ENCODE peak calls at places on chromosomes 11 and 22, in six cellular contexts. M, G, K, V, X and S are unnamed samples. For H3K27me3, the result is how much of the 10 kb centered on the place peaks cover.

GRCh38 chr11:73633999-73634398 is 12.4 kb upstream of the PLEKHB1 start:
- DNase-seq in M (no peak), G (no peak), K (no peak), V (no peak), X (no peak), S (no peak)

GRCh38 chr11:12715941-12716340 is 41.7 kb downstream of the TEAD1 start:
- DNase-seq in M (no peak), G (no peak), K (no peak), V (no peak), X (no peak), S (no peak)

GRCh38 chr22:28426346-28427132 is 253.1 kb downstream of the TTC28 start:
- DNase-seq in M (no peak), G (no peak), K (no peak), V (no peak), X (no peak), S (no peak)

GRCh38 chr22:43669190-43669589 is 142.9 kb downstream of the EFCAB6 start:
- DNase-seq in M (no peak), G (no peak), K (no peak), V (no peak), X (no peak), S (no peak)

GRCh38 chr11:118634435-118635236 is 27.2 kb downstream of the PHLDB1 start:
- DNase-seq in M (no peak), G (peak), K (no peak), V (peak), X (peak), S (no peak)

GRCh38 chr11:98835336-98835735 is 185.4 kb upstream of the CNTN5 start:
- DNase-seq in M (no peak), G (no peak), K (no peak), V (no peak), X (no peak), S (no peak)

GRCh38 chr11:75508051-75508561 is 17.6 kb downstream of the GDPD5 start:
- DNase-seq in M (no peak), G (no peak), K (no peak), V (no peak), X (no peak), S (peak)

GRCh38 chr11:112697779-112698178 is 263.4 kb upstream of the NCAM1 start:
- DNase-seq in M (no peak), G (no peak), K (no peak), V (no peak), X (no peak), S (no peak)

GRCh38 chr22:44454113-44454769 is 43.8 kb downstream of the RTL6 start:
- DNase-seq in M (no peak), G (peak), K (no peak), V (no peak), X (no peak), S (no peak)

GRCh38 chr11:64611176-64611575 is 20.2 kb downstream of the SLC22A12 start:
- DNase-seq in M (no peak), G (no peak), K (no peak), V (no peak), X (no peak), S (no peak)

GRCh38 chr11:440065-441042 is 1.5 kb downstream of the ANO9 start:
- DNase-seq in M (no peak), G (peak), K (no peak), V (no peak), X (no peak), S (no peak)

GRCh38 chr22:27004434-27004833 is 347.0 kb downstream of the MIAT start:
- DNase-seq in M (no peak), G (no peak), K (no peak), V (no peak), X (no peak), S (no peak)

GRCh38 chr11:2693851-2694261 is 5.9 kb downstream of the KCNQ1OT1 start:
- DNase-seq in M (no peak), G (no peak), K (no peak), V (no peak), X (no peak), S (no peak)

GRCh38 chr11:1041936-1042608 is 5.6 kb upstream of the MUC6 start:
- DNase-seq in M (no peak), G (peak), K (no peak), V (peak), X (peak), S (no peak)

DNA sequence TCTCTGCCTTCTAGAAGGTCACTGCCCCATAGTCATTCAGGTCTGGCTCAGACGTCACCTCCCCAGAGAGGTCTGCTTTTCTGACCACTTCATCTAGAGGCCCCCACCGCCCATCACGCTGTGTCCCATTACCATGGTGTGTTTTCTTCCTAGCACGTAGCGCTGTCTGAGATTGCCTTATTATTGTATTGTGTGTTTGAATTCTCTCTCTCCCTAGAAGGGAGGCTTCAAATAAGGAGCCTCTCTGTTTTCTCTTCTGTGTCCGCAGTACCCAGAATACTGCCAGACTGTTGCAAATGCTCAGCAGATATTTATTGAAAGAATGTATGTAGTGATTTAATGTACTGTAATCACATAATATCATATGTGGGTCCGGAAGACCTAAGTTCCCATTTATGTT is 10.1 kb downstream of the TAB1 start:
- DNase-seq in M (no peak), G (no peak), K (no peak), V (no peak), X (no peak), S (no peak)
- H3K4me3 ChIP-seq in M (no peak), G (no peak), K (no peak), V (no peak), X (no peak), S (no peak)

DNA sequence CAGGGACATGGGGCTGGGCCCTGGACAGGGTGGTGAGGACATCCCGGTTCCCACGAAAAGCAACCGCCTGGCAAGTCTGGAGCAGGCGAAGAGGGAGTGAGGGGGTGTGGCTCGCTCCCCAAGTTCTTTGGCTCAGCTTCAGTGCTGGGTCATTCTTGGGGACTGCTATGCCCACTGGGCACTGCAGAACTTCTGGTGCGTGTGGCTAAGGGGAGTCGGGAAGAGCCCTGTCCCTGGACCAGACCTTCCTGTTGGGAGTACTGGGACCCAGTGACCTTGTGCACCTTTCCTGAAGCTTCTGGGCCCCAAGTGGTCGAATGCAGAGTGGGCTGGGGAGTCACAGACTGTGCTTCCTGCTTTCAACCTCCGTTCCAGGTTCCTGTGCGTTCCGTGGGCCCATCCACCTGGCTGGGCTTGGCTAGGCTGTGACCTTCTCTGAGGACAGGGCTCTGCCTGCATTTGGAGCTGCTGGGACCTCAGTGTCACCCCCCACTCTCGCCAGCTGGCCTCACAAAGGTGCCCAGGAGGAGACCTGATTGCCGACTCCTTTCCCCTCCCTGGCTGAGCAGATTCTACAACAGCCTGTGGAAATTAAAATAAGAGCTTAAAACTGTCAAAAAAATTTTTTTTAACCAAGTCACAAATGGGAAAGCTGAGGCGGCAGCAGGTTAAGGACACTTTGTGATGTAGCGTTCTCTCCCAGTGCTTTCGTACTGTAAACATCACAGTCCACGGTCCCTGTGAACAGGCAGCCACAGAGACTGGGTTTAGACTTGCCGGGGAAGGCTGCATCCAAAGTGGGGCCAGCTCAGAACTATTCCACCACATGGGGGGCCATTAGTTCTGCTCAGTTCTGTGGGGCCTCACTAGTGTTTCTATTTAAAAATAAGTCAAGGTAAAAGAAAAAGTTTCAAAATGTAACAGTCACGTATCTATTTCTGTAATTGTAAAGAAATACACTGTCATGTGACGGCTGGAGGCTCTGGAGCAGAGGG is 63.8 kb upstream of the WNT7B start:
- DNase-seq in M (no peak), G (no peak), K (no peak), V (peak), X (no peak), S (no peak)
- H3K27me3 ChIP-seq in M (under half), G (under half), K (under half), V (under half), X (under half), S (under half)

DNA sequence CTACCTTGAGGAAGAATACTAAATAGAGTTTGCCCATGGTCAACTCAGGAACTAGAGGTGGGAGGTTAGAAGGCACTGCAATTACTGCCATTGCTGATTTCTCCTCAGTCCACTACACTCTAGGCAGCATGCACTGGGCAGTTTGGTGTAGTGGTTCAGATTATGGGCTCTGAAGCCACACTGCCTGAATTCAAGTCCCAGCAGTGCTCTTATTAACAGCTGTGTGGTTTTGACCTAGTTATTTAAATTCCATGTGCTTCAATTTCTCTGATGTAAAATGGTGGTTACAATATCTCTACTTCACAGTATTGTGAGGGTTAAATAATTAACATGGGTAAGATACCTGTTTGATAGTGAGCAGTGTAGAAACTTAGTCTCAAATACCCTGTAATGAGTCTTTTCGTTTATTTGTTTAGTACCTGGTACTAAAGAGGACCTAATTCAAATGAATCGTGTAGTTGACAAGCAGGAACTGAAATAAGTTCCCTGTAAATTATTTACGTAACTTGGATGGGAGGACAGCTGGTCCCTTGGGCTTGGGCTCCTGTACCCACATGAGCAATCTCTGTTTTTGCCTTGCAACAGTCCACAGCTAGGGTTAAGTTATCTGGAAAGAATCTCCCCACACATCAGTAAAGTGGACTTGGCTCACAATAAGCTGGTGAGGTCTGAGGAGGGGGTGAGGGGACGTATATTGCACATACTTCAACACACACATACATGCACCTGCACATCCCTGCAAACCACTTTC is 17.8 kb downstream of the PRR5L start:
- DNase-seq in M (no peak), G (no peak), K (no peak), V (no peak), X (no peak), S (no peak)
- H3K4me3 ChIP-seq in M (no peak), G (no peak), K (no peak), V (no peak), X (no peak), S (no peak)

GRCh38 chr11:17521106-17521900 is 22.9 kb downstream of the USH1C start:
- DNase-seq in M (no peak), G (no peak), K (no peak), V (no peak), X (no peak), S (no peak)

GRCh38 chr11:17517186-17517585 is 27.0 kb downstream of the USH1C start:
- DNase-seq in M (no peak), G (no peak), K (no peak), V (no peak), X (no peak), S (no peak)

GRCh38 chr11:17519031-17519430 is 25.2 kb downstream of the USH1C start:
- DNase-seq in M (no peak), G (no peak), K (no peak), V (no peak), X (no peak), S (no peak)

GRCh38 chr11:17518366-17518765 is 25.9 kb downstream of the USH1C start:
- DNase-seq in M (no peak), G (no peak), K (no peak), V (no peak), X (no peak), S (no peak)

DNA sequence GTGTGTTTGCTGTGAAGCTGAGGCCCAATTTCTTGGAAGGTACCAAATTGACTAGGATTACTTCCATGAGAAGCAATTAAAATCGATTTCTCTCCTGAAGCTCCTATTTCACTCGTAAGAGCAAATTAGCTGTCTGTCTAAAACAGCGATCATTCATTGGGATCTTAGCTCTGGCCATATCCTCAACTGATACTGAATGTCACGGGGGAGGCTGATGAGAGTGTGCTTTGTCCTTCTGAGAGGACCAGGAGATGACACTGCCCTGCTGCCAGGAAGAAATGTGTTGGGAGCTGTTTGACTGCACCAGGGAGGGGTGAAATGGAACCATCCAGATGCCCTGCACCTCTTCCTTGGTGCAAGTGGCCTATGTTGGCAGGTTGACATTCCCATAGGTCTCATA is 24.7 kb downstream of the USH1C start:
- DNase-seq in M (no peak), G (no peak), K (no peak), V (no peak), X (no peak), S (no peak)
- H3K27me3 ChIP-seq in M (under half), G (under half), K (under half), V (under half), X (under half), S (under half)

DNA sequence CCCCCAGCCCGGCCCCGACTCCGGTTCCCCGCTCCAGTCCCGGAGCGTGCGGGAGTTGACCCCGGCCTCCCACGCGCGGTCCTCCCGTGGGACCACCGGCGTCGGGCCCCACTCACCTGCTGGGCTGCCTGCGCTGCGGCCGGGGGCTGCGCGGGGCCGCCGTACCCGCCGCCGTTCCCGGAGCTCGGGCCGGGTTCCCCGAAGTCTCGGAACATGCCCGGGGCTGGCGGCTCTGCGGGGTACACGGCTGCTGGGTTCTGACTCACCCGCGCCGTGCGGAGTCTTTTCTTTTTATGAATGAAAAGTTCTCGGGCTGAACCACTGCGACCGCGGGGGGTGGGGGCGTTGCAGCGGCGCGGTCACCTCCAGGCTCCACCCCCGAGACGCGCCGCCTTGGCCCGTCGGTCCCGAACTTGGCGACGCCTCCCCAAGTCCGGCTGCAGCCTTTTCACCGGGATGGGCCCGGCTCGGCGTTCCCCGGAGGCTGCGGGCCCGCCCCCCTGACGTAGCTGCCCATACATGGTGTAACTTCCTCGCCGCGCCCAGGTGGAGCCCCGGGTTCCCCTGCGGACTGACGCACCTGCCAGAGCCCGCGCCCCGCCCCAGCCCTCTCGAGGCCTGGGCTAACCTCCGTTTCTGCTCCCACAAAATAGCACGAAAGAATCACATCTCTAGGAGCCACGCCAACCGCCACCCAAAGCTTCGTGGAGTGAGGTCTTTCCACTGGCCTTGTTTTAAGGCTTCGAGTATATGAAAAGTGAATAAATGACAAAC is at the start of gene FOSL1:
- DNase-seq in M (peak), G (peak), K (peak), V (peak), X (peak), S (peak)
- H3K4me3 ChIP-seq in M (peak), G (peak), K (no peak), V (peak), X (peak), S (peak)

DNA sequence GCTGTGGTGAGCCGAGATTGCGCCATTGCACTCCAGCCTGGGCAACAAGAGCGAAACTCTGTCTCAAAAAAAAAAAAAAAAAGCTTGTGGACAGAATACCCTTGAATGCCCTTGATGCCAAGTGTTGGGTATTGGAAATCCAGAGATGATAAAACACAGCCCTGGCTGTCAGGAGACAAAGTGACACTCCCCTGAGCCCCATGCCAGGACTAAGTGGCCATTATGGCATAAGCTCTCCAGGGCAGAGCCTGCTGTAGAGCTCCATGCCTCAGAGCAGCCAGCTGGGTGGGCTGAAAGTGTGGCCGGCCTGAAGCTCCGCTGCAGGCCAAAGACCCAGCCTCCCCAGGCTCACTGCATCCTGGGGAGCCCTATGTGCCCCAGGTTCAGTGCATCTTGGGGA is 4.9 kb downstream of the RNF215 start:
- DNase-seq in M (no peak), G (no peak), K (no peak), V (no peak), X (no peak), S (no peak)
- H3K27me3 ChIP-seq in M (under half), G (under half), K (under half), V (under half), X (under half), S (under half)

DNA sequence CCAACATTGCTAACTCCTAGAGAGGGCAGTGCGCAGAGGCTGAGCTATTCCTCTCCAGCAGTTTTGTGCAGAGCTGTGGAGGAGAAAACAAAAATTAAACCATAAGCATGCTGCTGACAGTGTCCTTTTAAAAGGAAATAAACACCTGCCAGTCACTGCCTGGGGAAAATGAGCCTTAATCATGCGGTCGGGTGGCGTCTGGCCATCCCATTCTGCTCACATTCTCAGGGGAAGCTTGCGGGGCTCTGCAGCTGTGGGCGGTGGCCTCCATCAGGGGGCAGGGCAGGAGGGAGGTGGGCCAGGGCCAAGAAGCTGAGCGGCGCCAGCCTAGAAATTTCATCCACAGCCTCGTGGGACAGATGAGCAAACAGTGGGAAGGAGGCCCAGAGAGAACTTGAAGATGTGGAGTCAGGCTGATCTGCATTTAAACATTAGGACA is 71.0 kb upstream of the TP53I11 start:
- DNase-seq in M (no peak), G (peak), K (peak), V (peak), X (peak), S (peak)
- H3K4me3 ChIP-seq in M (no peak), G (no peak), K (no peak), V (no peak), X (no peak), S (no peak)

DNA sequence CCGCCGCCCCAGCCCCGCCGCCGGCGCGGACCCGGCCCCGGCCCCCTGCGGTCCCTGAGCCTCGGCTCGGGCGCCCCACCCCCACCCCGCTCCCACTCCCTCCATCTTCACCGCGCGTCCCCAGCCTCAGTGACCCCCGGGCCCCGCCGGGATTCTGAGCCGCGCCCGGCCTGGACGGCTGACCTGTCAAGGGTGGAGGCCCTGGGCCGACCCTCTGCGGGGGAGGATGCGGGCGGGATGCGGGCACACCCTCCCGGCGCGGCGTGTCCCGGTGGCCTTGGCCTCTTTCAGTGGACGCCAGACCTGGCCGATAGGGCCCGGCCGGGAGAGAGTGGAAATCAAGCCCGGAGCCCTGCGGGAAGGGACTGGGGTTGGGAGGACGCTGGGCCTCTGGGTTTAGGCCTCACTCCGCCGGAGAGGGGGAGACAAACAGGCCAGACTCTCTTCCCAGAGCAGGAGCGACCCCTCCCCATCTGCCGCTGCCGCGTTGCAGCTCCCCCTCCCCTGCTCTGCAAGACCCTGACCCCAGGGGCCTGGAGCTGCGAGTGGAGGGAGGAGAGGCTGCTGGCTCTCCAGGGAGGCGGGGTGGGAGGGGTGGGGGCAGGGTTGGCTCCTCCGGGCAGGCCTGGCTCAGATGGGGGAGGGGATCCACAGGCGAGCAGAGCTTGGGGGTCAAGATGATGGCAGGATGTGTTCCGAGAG is 525 bp downstream of the MAPK8IP2 start:
- DNase-seq in M (no peak), G (no peak), K (no peak), V (no peak), X (peak), S (no peak)
- H3K27me3 ChIP-seq in M (half or more), G (under half), K (under half), V (under half), X (under half), S (under half)

GRCh38 chr11:110919241-110919893 is 207.1 kb upstream of the ARHGAP20 start:
- DNase-seq in M (no peak), G (no peak), K (no peak), V (no peak), X (no peak), S (no peak)
- H3K4me3 ChIP-seq in M (no peak), G (no peak), K (no peak), V (no peak), X (no peak), S (no peak)